ENCODE peak calls at places on chromosomes 7 and 10, in seven cellular contexts. F, U, B, M, A, T and X are unnamed samples.
A peak's percentile ranks its signal among the peaks of the same experiment; 100 is the strongest.

GRCh38 chr7:74400420-74401136 is 53.1 kb upstream of the GTF2IRD1 start:
- DNase-seq in F (no peak), U (no peak), B (peak; percentile 56), M (no peak), A (no peak), T (no peak), X (no peak)

GRCh38 chr7:4725014-4725951 is 43.2 kb downstream of the FOXK1 start:
- DNase-seq in F (peak; percentile 95), U (peak; percentile 66), B (peak; percentile 73), M (peak; percentile 88), A (no peak), T (peak; percentile 80), X (peak; percentile 69)

GRCh38 chr7:87219545-87220025 is at the start of gene TMEM243:
- DNase-seq in F (peak; percentile 68), U (peak; percentile 42), B (peak; percentile 79), M (peak; percentile 93), A (no peak), T (no peak), X (peak; percentile 46)

GRCh38 chr10:4847580-4848020 is 21.6 kb downstream of the AKR1E2 start:
- DNase-seq in F (peak; percentile 86), U (peak; percentile 80), B (no peak), M (no peak), A (no peak), T (peak; percentile 51), X (no peak)

GRCh38 chr10:60964257-60965235 is 20.6 kb upstream of the RHOBTB1 start:
- DNase-seq in F (peak; percentile 91), U (peak; percentile 92), B (peak; percentile 24), M (peak; percentile 59), A (peak; percentile 73), T (peak; percentile 67), X (peak; percentile 51)

GRCh38 chr10:68096913-68097509 is 12.3 kb upstream of the MYPN start:
- DNase-seq in F (peak; percentile 95), U (peak; percentile 97), B (peak; percentile 42), M (no peak), A (peak; percentile 80), T (peak; percentile 82), X (no peak)

GRCh38 chr10:86756511-86757109 is at the start of gene BMPR1A:
- DNase-seq in F (peak; percentile 86), U (no peak), B (peak; percentile 83), M (peak; percentile 27), A (no peak), T (peak; percentile 75), X (no peak)

GRCh38 chr7:159086301-159086925 is 58.3 kb downstream of the VIPR2 start:
- DNase-seq in F (no peak), U (no peak), B (no peak), M (no peak), A (no peak), T (no peak), X (no peak)

GRCh38 chr7:31320675-31321074 is 19.9 kb downstream of the NEUROD6 start:
- DNase-seq in F (no peak), U (no peak), B (no peak), M (no peak), A (no peak), T (no peak), X (no peak)

GRCh38 chr7:50678586-50678985 is 104.1 kb downstream of the GRB10 start:
- DNase-seq in F (no peak), U (no peak), B (no peak), M (no peak), A (no peak), T (no peak), X (no peak)

GRCh38 chr10:34967411-34967880 is 122.7 kb downstream of the CUL2 start:
- DNase-seq in F (peak; percentile 38), U (no peak), B (no peak), M (no peak), A (no peak), T (peak; percentile 45), X (peak; percentile 10)

GRCh38 chr10:42652860-42653259 is 14.5 kb upstream of the ZNF33B start:
- DNase-seq in F (no peak), U (no peak), B (no peak), M (no peak), A (no peak), T (no peak), X (no peak)

GRCh38 chr10:4532976-4533375 is 293.0 kb upstream of the AKR1E2 start:
- DNase-seq in F (no peak), U (no peak), B (no peak), M (no peak), A (no peak), T (peak; percentile 52), X (no peak)

GRCh38 chr10:70769121-70769520 is 16.1 kb downstream of the TBATA start:
- DNase-seq in F (no peak), U (no peak), B (no peak), M (no peak), A (no peak), T (no peak), X (no peak)

GRCh38 chr7:76166404-76167255 is 35.1 kb upstream of the SRRM3 start:
- DNase-seq in F (peak; percentile 93), U (peak; percentile 98), B (peak; percentile 95), M (peak; percentile 92), A (peak; percentile 93), T (peak; percentile 95), X (peak; percentile 92)

GRCh38 chr10:123786306-123786705 is 105.3 kb downstream of the CPXM2 start:
- DNase-seq in F (no peak), U (no peak), B (peak; percentile 1), M (no peak), A (no peak), T (no peak), X (no peak)

GRCh38 chr10:125023269-125023668 is 81.3 kb downstream of the ZRANB1 start:
- DNase-seq in F (no peak), U (no peak), B (peak; percentile 51), M (no peak), A (no peak), T (no peak), X (no peak)

GRCh38 chr7:80453699-80454340 is 58.0 kb downstream of the GNAT3 start:
- DNase-seq in F (peak; percentile 56), U (no peak), B (peak; percentile 1), M (peak; percentile 9), A (peak; percentile 19), T (peak; percentile 13), X (no peak)

GRCh38 chr10:108112218-108112617 is 947.7 kb upstream of the SORCS1 start:
- DNase-seq in F (no peak), U (no peak), B (peak; percentile 52), M (no peak), A (no peak), T (no peak), X (no peak)

GRCh38 chr7:98418271-98418635 is 17.4 kb upstream of the BAIAP2L1 start:
- DNase-seq in F (peak; percentile 33), U (peak; percentile 61), B (no peak), M (no peak), A (peak; percentile 47), T (no peak), X (no peak)

GRCh38 chr10:34522542-34522941 is 292.6 kb downstream of the PARD3 start:
- DNase-seq in F (peak; percentile 35), U (peak; percentile 49), B (no peak), M (peak; percentile 63), A (no peak), T (no peak), X (no peak)

GRCh38 chr7:69412331-69413146 is 185.7 kb upstream of the AUTS2 start:
- DNase-seq in F (no peak), U (peak; percentile 93), B (no peak), M (peak; percentile 78), A (no peak), T (no peak), X (peak; percentile 32)